ENCODE peak calls at places on chromosomes 5 and 9, in five cellular contexts. U is SK-N-SH, G is GM12878, E is HepG2, Z is K562. T is an unnamed sample.

GRCh38 chr5:142472306-142472951 is 147.6 kb upstream of the SPRY4 start:
- DNase-seq in U (no peak), G (no peak), E (peak; percentile 66), Z (peak; percentile 40), T (peak; percentile 96)

GRCh38 chr5:179217356-179217755 is 127.9 kb downstream of the ADAMTS2 start:
- DNase-seq in U (no peak), G (no peak), E (no peak), Z (no peak), T (peak; percentile 42)

GRCh38 chr5:178535299-178536175 is 54.7 kb downstream of the COL23A1 start:
- DNase-seq in U (no peak), G (no peak), E (no peak), Z (peak; percentile 15), T (no peak)

GRCh38 chr5:115455241-115455640 is 89.3 kb downstream of the FEM1C start:
- DNase-seq in U (no peak), G (no peak), E (no peak), Z (no peak), T (peak; percentile 85)

GRCh38 chr9:124347206-124347967 is 67.9 kb downstream of the PSMB7 start:
- DNase-seq in U (no peak), G (no peak), E (no peak), Z (no peak), T (no peak)

GRCh38 chr5:147512640-147513334 is 2.9 kb upstream of the DPYSL3 start:
- DNase-seq in U (no peak), G (no peak), E (no peak), Z (no peak), T (no peak)

GRCh38 chr5:137036630-137037029 is 462.5 kb downstream of the SPOCK1 start:
- DNase-seq in U (no peak), G (no peak), E (no peak), Z (no peak), T (no peak)

GRCh38 chr5:64834611-64835010 is 65.9 kb downstream of the CWC27 start:
- DNase-seq in U (no peak), G (no peak), E (no peak), Z (no peak), T (no peak)

GRCh38 chr5:112119969-112120368 is 299.1 kb downstream of the EPB41L4A start:
- DNase-seq in U (no peak), G (no peak), E (no peak), Z (no peak), T (no peak)

GRCh38 chr5:38831909-38832308 is 13.9 kb upstream of the OSMR start:
- DNase-seq in U (peak; percentile 40), G (no peak), E (peak; percentile 14), Z (peak; percentile 36), T (peak; percentile 45)

GRCh38 chr5:113114559-113114958 is 138.0 kb downstream of the DCP2 start:
- DNase-seq in U (no peak), G (no peak), E (no peak), Z (no peak), T (no peak)

GRCh38 chr9:124257865-124258764 is at the start of gene NEK6:
- DNase-seq in U (peak; percentile 84), G (no peak), E (no peak), Z (peak; percentile 89), T (peak; percentile 84)

GRCh38 chr9:123395276-123396006 is 39.4 kb downstream of the CRB2 start:
- DNase-seq in U (peak; percentile 74), G (no peak), E (no peak), Z (no peak), T (no peak)

GRCh38 chr9:130912932-130913598 is 16.5 kb upstream of the QRFP start:
- DNase-seq in U (no peak), G (no peak), E (no peak), Z (peak; percentile 67), T (peak; percentile 78)

GRCh38 chr9:12351293-12351852 is 341.8 kb upstream of the TYRP1 start:
- DNase-seq in U (no peak), G (no peak), E (no peak), Z (no peak), T (no peak)

GRCh38 chr5:76290321-76290757 is 112.7 kb upstream of the IQGAP2 start:
- DNase-seq in U (no peak), G (no peak), E (no peak), Z (no peak), T (no peak)

GRCh38 chr9:96080364-96080763 is 204.9 kb downstream of the ERCC6L2 start:
- DNase-seq in U (no peak), G (no peak), E (no peak), Z (no peak), T (no peak)

GRCh38 chr9:123129411-123129810 is 95.9 kb downstream of the GPR21 start:
- DNase-seq in U (no peak), G (no peak), E (no peak), Z (no peak), T (no peak)

GRCh38 chr5:39025456-39025855 is 48.7 kb downstream of the RICTOR start:
- DNase-seq in U (no peak), G (no peak), E (no peak), Z (no peak), T (no peak)

GRCh38 chr5:180463916-180464602 is 30.1 kb upstream of the CNOT6 start:
- DNase-seq in U (no peak), G (no peak), E (no peak), Z (no peak), T (no peak)

GRCh38 chr9:114641974-114642373 is 15.6 kb downstream of the TEX53 start:
- DNase-seq in U (no peak), G (no peak), E (no peak), Z (no peak), T (no peak)

GRCh38 chr5:143862260-143862659 is 50.3 kb downstream of the HMHB1 start:
- DNase-seq in U (no peak), G (no peak), E (no peak), Z (no peak), T (no peak)

GRCh38 chr9:37775216-37775919 is 9.5 kb downstream of the EXOSC3 start:
- DNase-seq in U (no peak), G (no peak), E (no peak), Z (no peak), T (peak; percentile 58)

GRCh38 chr5:92885950-92886349 is 695.1 kb downstream of the NR2F1-AS1 start:
- DNase-seq in U (no peak), G (no peak), E (peak; percentile 53), Z (no peak), T (no peak)

GRCh38 chr9:123111977-123112869 is 78.8 kb downstream of the GPR21 start:
- DNase-seq in U (no peak), G (no peak), E (no peak), Z (no peak), T (no peak)

GRCh38 chr5:151745071-151745705 is 13.2 kb downstream of the ATOX1 start:
- DNase-seq in U (no peak), G (peak; percentile 71), E (no peak), Z (no peak), T (peak; percentile 81)

GRCh38 chr9:124869986-124870560 is 8.1 kb downstream of the ARPC5L start:
- DNase-seq in U (no peak), G (peak; percentile 61), E (peak; percentile 49), Z (no peak), T (peak; percentile 37)

GRCh38 chr9:137029058-137029922 is 1.3 kb upstream of the ABCA2 start:
- DNase-seq in U (peak; percentile 90), G (no peak), E (peak; percentile 54), Z (peak; percentile 81), T (peak; percentile 36)

GRCh38 chr5:57482671-57483106 is at the start of gene ACTBL2:
- DNase-seq in U (no peak), G (no peak), E (no peak), Z (no peak), T (peak; percentile 77)

GRCh38 chr5:6484446-6484845 is 35.8 kb downstream of the UBE2QL1 start:
- DNase-seq in U (no peak), G (no peak), E (no peak), Z (no peak), T (no peak)

GRCh38 chr5:180860273-180860886 is 696 bp downstream of the ZFP62 start:
- DNase-seq in U (peak; percentile 65), G (no peak), E (peak; percentile 65), Z (peak; percentile 66), T (no peak)

GRCh38 chr9:5551368-5551767 is 41.0 kb downstream of the PDCD1LG2 start:
- DNase-seq in U (no peak), G (no peak), E (no peak), Z (no peak), T (no peak)
- TF ChIP-seq MXI1 in U (no peak), G (no peak), E (no peak), Z (no peak), T (no peak)

DNA sequence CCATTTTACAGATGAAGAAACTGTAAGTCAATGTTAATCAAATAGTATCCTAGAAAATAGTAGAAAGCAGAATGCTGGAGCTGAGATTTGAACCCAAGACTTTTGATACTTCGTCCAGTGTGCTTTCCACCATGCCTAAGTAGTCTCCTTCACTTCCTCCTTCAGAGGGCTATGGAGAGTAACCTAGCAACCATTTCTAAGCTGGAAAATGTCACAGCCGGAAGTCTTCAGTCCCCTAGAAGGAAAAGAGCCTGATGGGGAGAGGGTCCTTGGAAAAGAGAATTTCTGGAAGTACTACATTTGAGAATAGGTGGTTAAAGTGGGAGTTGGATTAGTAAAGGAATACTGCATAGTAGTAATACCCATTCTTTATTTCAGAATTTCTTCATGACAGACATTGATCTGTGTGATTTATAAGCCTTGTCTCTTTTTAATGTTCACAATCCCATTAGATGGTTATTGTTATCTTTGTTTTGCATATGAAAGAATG is 32.7 kb downstream of the PCDHAC2 start:
- DNase-seq in U (no peak), G (no peak), E (no peak), Z (no peak), T (no peak)
- TF ChIP-seq MXI1 in U (no peak), G (no peak), E (no peak), Z (no peak), T (no peak)

GRCh38 chr9:72149231-72149975 is at the start of gene GDA:
- DNase-seq in U (no peak), G (no peak), E (no peak), Z (no peak), T (no peak)
- TF ChIP-seq MXI1 in U (no peak), G (no peak), E (no peak), Z (no peak), T (no peak)

DNA sequence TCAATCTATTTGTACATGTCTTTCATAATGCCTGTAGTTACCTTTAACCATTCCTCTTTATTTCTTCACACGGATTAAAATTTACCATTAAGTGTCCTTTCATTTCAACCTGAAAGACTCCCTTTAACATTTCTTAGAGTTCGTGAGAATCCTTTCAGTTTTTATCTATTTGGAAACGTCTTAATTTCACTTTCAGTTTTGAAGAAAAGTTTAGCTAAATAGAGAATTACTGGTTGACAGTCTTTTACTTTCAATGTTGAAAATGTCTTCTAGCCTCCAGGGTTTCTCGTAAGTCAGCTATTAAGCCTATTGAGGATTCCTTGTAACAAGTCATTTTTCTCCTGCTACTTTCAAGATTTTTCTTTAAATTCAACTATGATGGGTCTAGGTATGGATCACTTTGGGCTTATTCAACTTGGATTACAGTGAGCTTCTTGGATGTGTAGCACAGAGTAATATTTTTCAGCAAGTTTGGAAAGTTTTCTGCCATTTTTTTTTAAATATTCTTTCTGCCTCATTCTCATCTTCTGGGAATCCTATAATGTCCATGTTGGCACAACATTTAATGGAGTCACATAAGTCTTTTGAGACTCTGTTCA is 48.5 kb downstream of the RFX3 start:
- DNase-seq in U (no peak), G (peak; percentile 57), E (no peak), Z (no peak), T (no peak)
- TF ChIP-seq MXI1 in U (no peak), G (peak; percentile 16), E (no peak), Z (no peak), T (no peak)

GRCh38 chr5:74040811-74041491 is 415.0 kb downstream of the ARHGEF28 start:
- DNase-seq in U (no peak), G (no peak), E (no peak), Z (no peak), T (no peak)
- TF ChIP-seq MXI1 in U (no peak), G (no peak), E (no peak), Z (no peak), T (no peak)